ENCODE peak calls at places on chromosomes 12 and 14, in five cellular contexts. C, S, L, N and D are unnamed samples. For H3K36me3, the result is how much of the 10 kb centered on the place peaks cover.

GRCh38 chr12:32947203-32947795 is 50.7 kb upstream of the PKP2 start:
- DNase-seq in L (no peak), N (peak), S (peak), C (peak), D (no peak)

GRCh38 chr14:38941485-38941884 is 161.6 kb downstream of the SEC23A start:
- DNase-seq in S (no peak), N (peak), L (no peak), C (no peak), D (no peak)

GRCh38 chr14:103725739-103726395 is 10.3 kb downstream of the ZFYVE21 start:
- DNase-seq in L (no peak), N (no peak), C (no peak), S (no peak), D (no peak)

GRCh38 chr12:32483499-32483898 is 84.1 kb downstream of the FGD4 start:
- DNase-seq in S (peak), C (no peak), N (no peak), L (no peak), D (no peak)

GRCh38 chr12:127987199-127987901 is 279.6 kb upstream of the TMEM132C start:
- DNase-seq in S (no peak), L (no peak), C (no peak), N (no peak), D (no peak)

GRCh38 chr14:94593749-94594431 is 12.7 kb downstream of the SERPINA5 start:
- DNase-seq in N (no peak), L (no peak), S (no peak), C (no peak), D (no peak)

GRCh38 chr14:61258985-61259384 is 22.2 kb downstream of the TMEM30B start:
- DNase-seq in C (no peak), L (no peak), S (no peak), N (no peak), D (peak)

GRCh38 chr12:12091977-12092663 is 21.4 kb downstream of the BCL2L14 start:
- DNase-seq in C (no peak), N (no peak), L (no peak), S (no peak), D (no peak)

GRCh38 chr14:69107407-69108003 is 45.4 kb downstream of the DCAF5 start:
- DNase-seq in C (no peak), L (no peak), N (peak), S (peak), D (peak)

GRCh38 chr12:106251636-106252035 is 3.8 kb upstream of the CKAP4 start:
- DNase-seq in L (no peak), S (peak), C (no peak), N (no peak), D (peak)

GRCh38 chr12:25960176-25960575 is 1.7 kb downstream of the RASSF8 start:
- DNase-seq in S (peak), L (no peak), C (no peak), N (peak), D (peak)

GRCh38 chr12:95481888-95482287 is 7.9 kb downstream of the METAP2 start:
- DNase-seq in L (no peak), N (no peak), S (no peak), C (no peak), D (no peak)

GRCh38 chr12:91332305-91332704 is 149.7 kb upstream of the DCN start:
- DNase-seq in N (no peak), S (peak), C (no peak), L (no peak), D (peak)

GRCh38 chr12:67968725-67969124 is 20.5 kb upstream of the IFNG-AS1 start:
- DNase-seq in L (no peak), S (no peak), N (no peak), C (no peak), D (no peak)

GRCh38 chr12:50234347-50234746 is 49.0 kb downstream of the LIMA1 start:
- DNase-seq in C (no peak), L (no peak), N (peak), S (no peak), D (no peak)

GRCh38 chr12:57049890-57050289 is at the start of gene MYO1A:
- DNase-seq in S (peak), C (peak), N (peak), L (no peak), D (peak)

GRCh38 chr12:27807063-27807703 is 27.1 kb upstream of the MANSC4 start:
- DNase-seq in N (peak), C (no peak), L (no peak), S (peak), D (no peak)

GRCh38 chr12:74431821-74432220 is 105.8 kb upstream of the ATXN7L3B start:
- DNase-seq in C (no peak), N (no peak), L (no peak), S (peak), D (no peak)

GRCh38 chr14:103000291-103000921 is 56.9 kb downstream of the CDC42BPB start:
- DNase-seq in N (no peak), S (no peak), L (no peak), C (no peak), D (no peak)

GRCh38 chr12:120598674-120599463 is 17.7 kb upstream of the POP5 start:
- DNase-seq in L (no peak), N (peak), C (no peak), S (peak), D (peak)

GRCh38 chr14:63039800-63040380 is 5.4 kb downstream of the KCNH5 start:
- DNase-seq in N (peak), C (no peak), L (no peak), S (peak), D (peak)

GRCh38 chr12:107411792-107412535 is 273.6 kb upstream of the PWP1 start:
- DNase-seq in L (no peak), S (peak), N (no peak), C (no peak), D (peak)

GRCh38 chr14:87944987-87945604 is 47.9 kb downstream of the GALC start:
- DNase-seq in S (peak), N (peak), C (peak), L (no peak), D (peak)

GRCh38 chr14:61573321-61573720 is 122.0 kb upstream of the HIF1A start:
- DNase-seq in L (no peak), N (no peak), S (no peak), C (no peak), D (no peak)

GRCh38 chr12:94963649-94964048 is 39.8 kb downstream of the NDUFA12 start:
- DNase-seq in C (no peak), S (no peak), L (no peak), N (no peak), D (peak)

GRCh38 chr14:60722163-60722835 is 1.9 kb downstream of the SIX4 start:
- DNase-seq in S (peak), C (peak), L (no peak), N (peak), D (peak)

GRCh38 chr12:25822281-25822680 is 136.2 kb upstream of the RASSF8 start:
- DNase-seq in L (no peak), C (no peak), S (no peak), N (peak), D (no peak)

GRCh38 chr12:11672833-11673232 is 23.4 kb downstream of the ETV6 start:
- DNase-seq in S (no peak), N (no peak), C (no peak), L (no peak), D (no peak)

GRCh38 chr12:31876568-31877424 is 82.4 kb upstream of the RESF1 start:
- DNase-seq in C (no peak), S (peak), L (no peak), N (peak), D (no peak)

GRCh38 chr12:87678453-87678852 is 350.7 kb downstream of the C12orf50 start:
- DNase-seq in L (no peak), N (no peak), C (no peak), S (peak), D (peak)

GRCh38 chr14:34983148-34983760 is 462 bp downstream of the SRP54 start:
- DNase-seq in C (no peak), L (no peak), N (no peak), S (no peak), D (no peak)

GRCh38 chr12:79375050-79375449 is 315.7 kb downstream of the PAWR start:
- DNase-seq in L (no peak), C (no peak), N (no peak), S (no peak), D (no peak)

GRCh38 chr12:123599310-123599709 is 2.6 kb upstream of the DDX55 start:
- DNase-seq in N (no peak), S (no peak), L (no peak), C (no peak), D (no peak)

GRCh38 chr14:67622675-67623074 is 3.0 kb downstream of the ARG2 start:
- DNase-seq in N (peak), S (peak), L (no peak), C (peak), D (peak)

GRCh38 chr12:56932146-56932545 is 2.1 kb downstream of the SDR9C7 start:
- DNase-seq in S (no peak), L (no peak), N (peak), C (no peak), D (no peak)

GRCh38 chr14:61561657-61562276 is 133.5 kb upstream of the HIF1A start:
- DNase-seq in S (peak), N (peak), L (no peak), C (no peak), D (peak)

GRCh38 chr12:45518516-45519235 is 210.8 kb upstream of the ARID2 start:
- DNase-seq in N (no peak), S (no peak), C (no peak), L (no peak), D (no peak)

GRCh38 chr12:30700216-30700900 is 4.7 kb upstream of the IPO8 start:
- DNase-seq in N (no peak), C (no peak), S (no peak), L (no peak), D (peak)

DNA sequence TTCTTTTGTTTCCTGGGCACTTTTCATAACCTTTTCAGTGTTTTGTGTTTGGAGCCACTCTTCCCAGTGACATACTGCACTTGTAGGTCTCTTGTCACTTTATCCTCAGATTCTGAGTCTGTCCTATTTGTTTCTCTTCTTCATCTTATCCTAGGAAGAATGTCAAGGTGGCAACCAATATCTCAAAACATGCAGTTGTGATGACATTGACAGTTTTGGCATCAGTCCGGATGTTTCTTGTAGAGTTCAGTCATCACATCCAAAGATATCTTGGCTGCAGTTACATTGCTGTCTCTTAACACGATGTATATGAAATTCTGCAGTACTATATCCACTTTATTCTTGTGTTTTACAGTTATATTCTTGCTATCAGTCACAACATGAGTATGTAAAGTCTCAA is 6.4 kb downstream of the ADIPOR2 start:
- DNase-seq in L (no peak), N (no peak), C (no peak), S (no peak), D (no peak)
- H3K36me3 ChIP-seq in L (under half), N (under half), C (under half), S (under half), D (under half)

DNA sequence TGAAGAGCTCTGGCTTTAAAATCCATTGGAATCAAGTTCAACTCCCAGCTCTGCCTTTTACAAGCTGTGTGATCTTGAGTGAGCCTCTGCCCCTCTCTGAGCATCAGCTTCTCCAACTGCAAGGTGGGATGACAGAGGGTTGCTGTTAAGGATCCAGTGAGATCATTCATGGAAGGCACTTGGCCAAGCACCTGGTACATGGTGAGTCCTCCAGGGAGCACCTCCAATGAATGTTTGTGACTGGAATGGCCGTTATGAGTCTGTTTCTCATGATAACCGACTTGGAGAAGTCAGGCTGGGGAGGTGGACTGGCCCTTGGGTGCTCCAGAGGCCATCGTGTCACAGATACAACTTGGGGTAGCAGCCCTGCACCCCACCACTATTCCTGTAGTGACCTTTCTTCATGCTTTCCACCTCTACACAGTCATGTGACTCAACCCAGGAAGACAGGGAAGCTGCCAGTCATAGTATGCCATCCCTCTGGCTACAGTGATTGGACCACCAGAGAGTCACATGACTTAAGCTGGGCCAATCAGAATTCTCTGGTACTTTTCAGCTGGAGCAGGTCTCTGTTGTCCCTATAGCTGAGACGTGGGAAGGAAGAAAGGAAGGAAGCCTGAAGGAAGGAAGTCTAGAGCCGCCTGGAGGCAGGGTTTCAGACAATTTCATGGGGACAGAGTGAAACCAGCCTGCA is 146.5 kb upstream of the MYL2 start:
- DNase-seq in N (peak), C (no peak), S (no peak), L (no peak), D (no peak)
- H2BK15ac ChIP-seq in N (no peak), C (no peak), S (no peak), L (peak), D (no peak)

GRCh38 chr14:64731141-64731581 is 26.9 kb downstream of the PLEKHG3 start:
- DNase-seq in L (no peak), C (no peak), N (no peak), S (no peak), D (no peak)

GRCh38 chr14:64732066-64732465 is 27.8 kb downstream of the PLEKHG3 start:
- DNase-seq in S (no peak), C (no peak), L (no peak), N (no peak), D (no peak)

GRCh38 chr14:64729386-64730060 is 25.3 kb downstream of the PLEKHG3 start:
- DNase-seq in C (no peak), N (no peak), L (no peak), S (no peak), D (no peak)

GRCh38 chr14:64730061-64730440 is 25.8 kb downstream of the PLEKHG3 start:
- DNase-seq in L (no peak), S (no peak), N (no peak), C (no peak), D (no peak)

GRCh38 chr14:64730681-64731080 is 26.5 kb downstream of the PLEKHG3 start:
- DNase-seq in N (no peak), L (no peak), S (no peak), C (no peak), D (no peak)
- H3K36me3 ChIP-seq in N (under half), L (under half), S (under half), C (half or more), D (under half)

DNA sequence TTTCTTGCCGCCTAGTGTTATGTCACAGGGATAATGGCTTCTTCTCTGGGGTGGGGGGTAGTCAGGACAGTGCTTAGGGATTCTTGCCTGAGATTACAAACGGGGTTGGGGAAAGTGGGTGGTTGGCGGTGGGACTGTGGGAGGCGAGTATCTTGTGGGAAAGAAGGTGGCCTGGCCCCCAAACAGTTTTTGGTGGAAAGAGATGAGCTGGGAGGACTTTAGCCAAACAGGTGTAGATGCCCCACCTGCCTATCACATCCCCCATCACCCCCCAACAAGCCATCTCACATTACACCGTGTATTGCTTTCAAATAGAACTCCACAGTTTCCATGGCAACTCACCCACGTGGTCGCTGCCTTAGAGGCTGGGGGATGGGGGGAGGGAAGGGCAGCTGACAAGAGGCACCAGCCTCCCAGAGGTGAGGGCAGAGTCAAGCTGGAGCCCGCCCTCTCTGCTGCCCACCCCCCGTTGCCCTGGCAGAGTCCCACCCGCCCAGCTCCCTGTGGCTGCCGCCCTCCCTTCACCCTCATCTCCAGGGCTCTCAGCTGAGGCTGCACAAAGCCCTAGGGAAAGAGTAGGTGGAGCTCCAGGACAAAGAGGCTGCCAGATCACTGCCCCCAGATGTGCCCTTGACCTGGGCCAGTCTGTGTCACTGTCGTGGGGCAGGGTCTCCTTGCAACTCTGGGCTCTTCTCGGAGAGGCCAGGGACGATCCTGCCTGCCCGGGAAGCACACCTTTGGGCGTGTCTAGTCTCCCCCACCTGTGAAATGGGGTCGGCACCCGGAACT is 98.3 kb downstream of the LRRC74A start:
- DNase-seq in N (peak), L (peak), C (peak), S (peak), D (no peak)
- H2BK15ac ChIP-seq in N (no peak), L (peak), C (no peak), S (peak), D (peak)

DNA sequence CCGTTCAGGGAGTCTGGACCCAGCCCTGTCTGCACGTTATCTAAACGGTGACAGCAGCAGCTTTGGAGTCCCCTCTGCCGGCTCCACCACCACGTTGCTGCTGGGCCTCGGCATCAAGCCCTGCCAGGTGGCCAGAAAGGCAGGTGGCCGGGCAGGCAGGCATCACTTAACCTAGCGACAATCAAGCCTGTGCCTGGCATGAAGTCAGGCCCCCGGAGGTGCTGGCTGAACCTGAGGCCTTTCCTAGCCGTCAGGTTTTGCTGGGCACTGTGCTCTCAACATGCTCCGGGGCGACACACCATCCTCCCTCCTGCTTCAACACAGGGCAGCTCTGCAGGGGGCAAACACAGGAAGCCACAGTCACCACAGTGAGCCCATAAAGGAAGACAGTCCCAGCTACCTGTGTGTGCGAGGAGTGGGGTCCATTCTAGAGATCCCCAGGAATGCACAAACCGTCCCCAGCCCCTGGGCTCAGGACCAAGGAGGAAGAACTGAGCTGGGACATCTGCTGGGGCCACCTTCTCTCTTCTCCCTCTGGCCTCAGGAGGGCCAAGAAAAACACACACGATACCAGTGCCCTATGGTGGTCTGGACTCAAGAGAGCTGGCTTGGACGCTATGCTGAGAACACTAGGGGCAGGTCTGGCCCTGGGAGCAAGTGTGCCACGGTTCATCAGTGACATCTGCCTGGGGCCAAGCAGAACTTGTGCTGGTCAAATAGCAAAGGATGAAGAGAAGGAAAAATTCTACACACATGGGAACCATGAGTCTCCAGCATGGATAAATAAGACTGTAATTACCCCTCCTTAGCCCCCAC is 44.7 kb downstream of the CCDC88C start:
- DNase-seq in N (no peak), L (no peak), S (no peak), C (no peak), D (no peak)
- H3K36me3 ChIP-seq in N (under half), L (under half), S (under half), C (under half), D (under half)

GRCh38 chr14:98886982-98887381 is 385.0 kb downstream of the BCL11B start:
- DNase-seq in L (no peak), S (no peak), C (no peak), N (no peak), D (no peak)
- H2BK15ac ChIP-seq in L (no peak), S (no peak), C (peak), N (no peak), D (no peak)

GRCh38 chr14:21234112-21234511 is 35.1 kb downstream of the HNRNPC start:
- DNase-seq in L (no peak), S (no peak), C (no peak), N (no peak), D (no peak)
- H3K36me3 ChIP-seq in L (half or more), S (half or more), C (under half), N (under half), D (under half)

GRCh38 chr14:91112172-91112571 is 1.7 kb upstream of the DGLUCY start:
- DNase-seq in N (no peak), L (no peak), C (no peak), S (no peak), D (no peak)

GRCh38 chr14:91115986-91116385 is 2.1 kb downstream of the DGLUCY start:
- DNase-seq in N (no peak), C (no peak), S (peak), L (no peak), D (peak)

GRCh38 chr14:91111443-91111842 is 2.4 kb upstream of the DGLUCY start:
- DNase-seq in C (no peak), L (no peak), N (no peak), S (no peak), D (no peak)

GRCh38 chr14:91114079-91115065 is 499 bp downstream of the DGLUCY start:
- DNase-seq in L (peak), C (peak), S (peak), N (peak), D (peak)

DNA sequence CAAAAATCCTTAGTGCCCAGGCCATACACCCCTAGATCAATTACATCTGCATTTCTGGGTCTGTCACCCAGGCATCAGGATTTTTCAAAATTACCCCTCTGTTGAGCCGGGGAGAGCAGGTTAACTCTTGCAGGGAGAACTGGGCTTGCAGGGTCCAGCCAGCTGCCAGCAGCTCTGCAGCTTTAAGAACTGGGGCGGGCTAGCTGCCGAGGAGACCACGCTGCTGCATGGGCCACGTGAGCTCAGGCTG is at the start of gene DGLUCY:
- DNase-seq in C (no peak), L (no peak), N (no peak), S (peak), D (peak)
- H2BK15ac ChIP-seq in C (no peak), L (peak), N (no peak), S (peak), D (peak)